ENCODE peak calls at places on chromosomes 11 and 22, in five cellular contexts. H, R, T, P and Y are unnamed samples.

GRCh38 chr22:49756201-49756600 is 71.5 kb downstream of the BRD1 start:
- DNase-seq in H (no peak), T (no peak), R (no peak), P (no peak), Y (peak; percentile 14)

GRCh38 chr11:43952401-43953342 is 10.2 kb downstream of the C11orf96 start:
- DNase-seq in R (no peak), H (no peak), T (no peak), P (no peak), Y (no peak)

GRCh38 chr11:66842896-66843775 is at the start of gene RCE1:
- DNase-seq in T (peak; percentile 89), H (peak; percentile 79), R (peak; percentile 92), P (peak; percentile 93), Y (peak; percentile 91)

GRCh38 chr11:75851203-75851602 is 36.2 kb downstream of the UVRAG start:
- DNase-seq in T (no peak), R (no peak), H (no peak), P (no peak), Y (no peak)

GRCh38 chr22:39209756-39210155 is 35.0 kb downstream of the PDGFB start:
- DNase-seq in T (no peak), H (no peak), R (no peak), P (no peak), Y (no peak)

GRCh38 chr11:87437844-87438223 is 400.1 kb downstream of the TMEM135 start:
- DNase-seq in T (no peak), P (no peak), H (peak; percentile 79), R (no peak), Y (no peak)

GRCh38 chr11:3207530-3208189 is 11.0 kb downstream of the MRGPRG start:
- DNase-seq in T (no peak), H (no peak), R (no peak), P (no peak), Y (no peak)

GRCh38 chr11:27234961-27235360 is 128.1 kb downstream of the CCDC34 start:
- DNase-seq in P (no peak), R (no peak), T (no peak), H (no peak), Y (no peak)

GRCh38 chr22:30444632-30445437 is 19.3 kb downstream of the MTFP1 start:
- DNase-seq in H (no peak), R (peak; percentile 53), T (peak; percentile 41), P (no peak), Y (peak; percentile 67)

GRCh38 chr11:47403135-47403534 is 5.3 kb upstream of the SLC39A13 start:
- DNase-seq in R (no peak), H (no peak), T (no peak), P (no peak), Y (no peak)

GRCh38 chr22:30665786-30666185 is 1.9 kb downstream of the DUSP18 start:
- DNase-seq in P (no peak), H (no peak), R (no peak), T (no peak), Y (no peak)

GRCh38 chr11:20158597-20159257 is 1.5 kb downstream of the DBX1 start:
- DNase-seq in R (no peak), H (no peak), P (peak; percentile 42), T (no peak), Y (peak; percentile 41)

GRCh38 chr11:14300661-14301304 is 58.2 kb downstream of the RRAS2 start:
- DNase-seq in P (peak; percentile 43), R (peak; percentile 57), H (peak; percentile 44), T (peak; percentile 38), Y (peak; percentile 44)

GRCh38 chr11:79011357-79011756 is 429.5 kb downstream of the TENM4 start:
- DNase-seq in P (no peak), T (no peak), H (no peak), R (no peak), Y (no peak)

GRCh38 chr11:47977651-47978050 is 2.7 kb upstream of the PTPRJ start:
- DNase-seq in P (no peak), T (no peak), H (peak; percentile 62), R (no peak), Y (no peak)

GRCh38 chr11:126992804-126993111 is 7.8 kb downstream of the KIRREL3 start:
- DNase-seq in H (peak; percentile 3), P (no peak), R (no peak), T (no peak), Y (no peak)

GRCh38 chr11:61791737-61792309 is 576 bp downstream of the TMEM258 start:
- DNase-seq in R (peak; percentile 72), H (peak; percentile 75), P (peak; percentile 78), T (peak; percentile 25), Y (peak; percentile 76)

GRCh38 chr22:47739616-47740015 is 977.2 kb downstream of the TBC1D22A start:
- DNase-seq in T (no peak), H (no peak), P (no peak), R (no peak), Y (no peak)

GRCh38 chr22:47739216-47739615 is 976.8 kb downstream of the TBC1D22A start:
- DNase-seq in T (no peak), R (no peak), P (no peak), H (no peak), Y (no peak)

GRCh38 chr22:47740109-47740805 is 977.8 kb downstream of the TBC1D22A start:
- DNase-seq in R (no peak), H (no peak), T (no peak), P (no peak), Y (no peak)

GRCh38 chr22:47736166-47737034 is 974.0 kb downstream of the TBC1D22A start:
- DNase-seq in H (peak; percentile 75), R (no peak), P (no peak), T (no peak), Y (no peak)

GRCh38 chr22:47738472-47739013 is 976.1 kb downstream of the TBC1D22A start:
- DNase-seq in T (no peak), H (no peak), R (no peak), P (no peak), Y (no peak)
- H3K9me3 ChIP-seq in T (no peaks in the 10 kb centered on the region), H (no peaks in the 10 kb centered on the region), R (no peaks in the 10 kb centered on the region), P (no peaks in the 10 kb centered on the region), Y (no peaks in the 10 kb centered on the region)

DNA sequence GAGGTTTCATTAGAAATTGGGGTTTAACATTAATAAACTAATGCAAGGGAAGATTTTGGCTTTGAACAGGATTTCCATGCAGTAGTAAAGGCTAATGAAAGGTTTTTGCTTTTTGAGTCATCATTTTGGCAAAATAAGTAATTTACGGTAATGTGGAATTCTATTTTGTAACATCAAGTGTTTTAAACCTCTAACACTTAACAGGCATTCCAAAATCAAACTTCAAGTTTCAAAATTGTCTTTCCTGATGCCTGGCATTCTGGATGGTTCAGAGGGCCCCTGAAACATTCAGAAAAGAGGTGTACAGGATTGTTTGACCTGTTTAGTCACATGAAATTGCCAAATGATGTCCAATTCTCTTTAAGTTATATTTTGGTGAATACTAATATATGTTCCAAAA is 90.4 kb upstream of the GNAZ start:
- DNase-seq in R (no peak), T (no peak), P (no peak), H (no peak), Y (no peak)
- H3K9me3 ChIP-seq in R (no peaks in the 10 kb centered on the region), T (no peaks in the 10 kb centered on the region), P (no peaks in the 10 kb centered on the region), H (peaks cover 5% of the 10 kb centered on the region), Y (peaks cover 13% of the 10 kb centered on the region)

DNA sequence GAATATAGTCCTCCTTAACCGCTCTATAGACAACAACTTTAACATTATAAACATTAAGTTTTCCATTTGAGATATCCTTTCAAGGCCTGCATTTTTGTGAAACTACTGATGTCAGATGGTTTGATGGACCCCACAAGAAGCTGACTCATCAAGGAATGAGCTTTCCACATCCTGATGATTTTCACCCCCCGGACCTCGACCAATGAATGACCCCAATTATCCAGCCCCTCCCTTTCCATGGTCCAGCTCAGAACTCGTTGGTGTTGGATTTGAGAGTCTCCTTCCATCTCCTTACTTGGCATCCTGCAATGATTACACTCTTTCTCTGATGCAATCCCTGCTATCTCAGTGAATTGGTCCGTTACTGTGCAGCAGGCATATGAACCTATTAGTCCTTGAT is 31.9 kb upstream of the GUCY1A2 start:
- DNase-seq in R (no peak), T (no peak), H (no peak), P (no peak), Y (no peak)
- H3K9me3 ChIP-seq in R (no peaks in the 10 kb centered on the region), T (no peaks in the 10 kb centered on the region), H (peaks cover 14% of the 10 kb centered on the region), P (no peaks in the 10 kb centered on the region), Y (peaks cover 30% of the 10 kb centered on the region)

GRCh38 chr11:17931595-17931994 is 81.3 kb downstream of the SERGEF start:
- DNase-seq in T (no peak), R (no peak), P (no peak), H (no peak), Y (no peak)
- H3K9me3 ChIP-seq in T (no peaks in the 10 kb centered on the region), R (no peaks in the 10 kb centered on the region), P (no peaks in the 10 kb centered on the region), H (peaks cover 6% of the 10 kb centered on the region), Y (no peaks in the 10 kb centered on the region)

GRCh38 chr11:114615448-114616361 is 20.1 kb upstream of the NXPE4 start:
- DNase-seq in T (no peak), P (no peak), H (no peak), R (no peak), Y (no peak)

GRCh38 chr11:114616516-114616915 is 20.9 kb upstream of the NXPE4 start:
- DNase-seq in H (no peak), T (no peak), P (no peak), R (no peak), Y (no peak)

GRCh38 chr11:114612686-114613085 is 17.1 kb upstream of the NXPE4 start:
- DNase-seq in H (no peak), R (no peak), P (no peak), T (no peak), Y (no peak)

GRCh38 chr11:114610984-114611944 is 15.7 kb upstream of the NXPE4 start:
- DNase-seq in H (no peak), P (no peak), T (no peak), R (no peak), Y (no peak)

DNA sequence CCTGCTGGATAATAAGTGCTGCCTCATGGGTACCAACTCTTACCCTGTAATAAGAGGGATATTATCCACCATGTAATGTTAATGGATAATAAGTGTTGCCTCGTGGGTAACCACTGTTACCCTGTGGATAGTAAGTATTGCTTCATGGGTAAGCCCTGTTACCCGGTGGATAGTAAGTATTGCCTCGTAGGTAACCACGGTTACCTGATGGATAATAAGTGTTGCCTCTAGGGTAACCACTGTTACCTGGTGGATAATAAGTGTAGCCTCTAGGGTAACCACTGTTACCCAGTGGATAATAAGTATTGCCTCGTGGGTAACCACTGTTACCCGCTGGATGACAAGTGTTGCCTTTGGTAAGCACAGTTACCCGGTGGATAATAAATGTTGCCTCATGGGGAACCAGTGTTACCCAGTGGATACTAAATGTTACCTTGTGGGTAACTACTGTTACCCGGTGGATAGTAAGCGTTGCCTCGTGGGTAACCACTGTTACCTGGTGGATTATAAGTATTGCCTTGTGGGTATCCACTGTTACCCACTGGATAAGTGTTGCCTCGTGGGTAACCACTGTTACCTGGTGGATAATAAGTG is 18.6 kb upstream of the NXPE4 start:
- DNase-seq in P (no peak), H (no peak), T (no peak), R (no peak), Y (no peak)
- H3K9me3 ChIP-seq in P (peaks cover 3% of the 10 kb centered on the region), H (no peaks in the 10 kb centered on the region), T (peaks cover 6% of the 10 kb centered on the region), R (no peaks in the 10 kb centered on the region), Y (peaks cover 8% of the 10 kb centered on the region)

GRCh38 chr22:48443680-48444079 is 1384.0 kb downstream of the BRD1 start:
- DNase-seq in H (no peak), T (no peak), P (no peak), R (no peak), Y (no peak)
- H3K9me3 ChIP-seq in H (no peaks in the 10 kb centered on the region), T (no peaks in the 10 kb centered on the region), P (no peaks in the 10 kb centered on the region), R (no peaks in the 10 kb centered on the region), Y (no peaks in the 10 kb centered on the region)